ENCODE peak calls at places on chromosome 11, in five cellular contexts. G is AG04449, B is T-cell, Y is left cardiac atrium, H is HFF-Myc. Q is an unnamed sample.

GRCh38 chr11:128687321-128687720 is 6.6 kb upstream of the FLI1 start:
- DNase-seq in G (no peak), B (no peak), H (no peak), Y (peak; percentile 64), Q (no peak)

GRCh38 chr11:73597340-73597955 is 464 bp downstream of the FAM168A start:
- DNase-seq in B (no peak), H (no peak), G (no peak), Y (no peak), Q (no peak)

GRCh38 chr11:68710445-68710844 is 26.1 kb downstream of the GAL start:
- DNase-seq in Y (no peak), G (no peak), B (no peak), H (no peak), Q (no peak)

GRCh38 chr11:132064987-132065620 is 694.7 kb downstream of the NTM start:
- DNase-seq in H (peak; percentile 78), B (no peak), G (peak; percentile 100), Y (no peak), Q (no peak)

GRCh38 chr11:112751763-112752162 is 209.5 kb upstream of the NCAM1 start:
- DNase-seq in B (no peak), Y (no peak), G (no peak), H (no peak), Q (no peak)

GRCh38 chr11:62599909-62600308 is 1.8 kb downstream of the MTA2 start:
- DNase-seq in H (no peak), B (no peak), G (no peak), Y (no peak), Q (no peak)

GRCh38 chr11:17646451-17647145 is 72.8 kb upstream of the MYOD1 start:
- DNase-seq in G (no peak), Y (no peak), H (no peak), B (no peak), Q (no peak)

GRCh38 chr11:49851971-49852389 is 100.2 kb upstream of the OR4C13 start:
- DNase-seq in H (no peak), G (no peak), B (no peak), Y (no peak), Q (no peak)

GRCh38 chr11:35040221-35040942 is 98.6 kb upstream of the CD44 start:
- DNase-seq in G (no peak), B (peak; percentile 51), Y (no peak), H (no peak), Q (peak; percentile 84)

GRCh38 chr11:112652786-112653390 is 308.3 kb upstream of the NCAM1 start:
- DNase-seq in Y (no peak), H (no peak), B (no peak), G (no peak), Q (no peak)

GRCh38 chr11:109362059-109362458 is 59.9 kb upstream of the C11orf87 start:
- DNase-seq in B (no peak), G (no peak), H (no peak), Y (no peak), Q (no peak)

GRCh38 chr11:128981254-128981653 is 38.6 kb upstream of the TP53AIP1 start:
- DNase-seq in H (no peak), Y (no peak), G (no peak), B (no peak), Q (no peak)

GRCh38 chr11:43927925-43928707 is 14.3 kb upstream of the C11orf96 start:
- DNase-seq in H (no peak), Y (no peak), B (no peak), G (no peak), Q (no peak)

GRCh38 chr11:124829986-124830385 is 29.8 kb upstream of the MSANTD2 start:
- DNase-seq in B (no peak), H (no peak), Y (no peak), G (no peak), Q (no peak)

GRCh38 chr11:72989727-72990126 is 152.4 kb downstream of the FCHSD2 start:
- DNase-seq in B (no peak), G (no peak), Y (no peak), H (no peak), Q (no peak)

GRCh38 chr11:106482920-106483761 is 405.7 kb downstream of the AASDHPPT start:
- DNase-seq in G (no peak), B (no peak), Y (no peak), H (peak; percentile 38), Q (no peak)

GRCh38 chr11:111814567-111814966 is 48.4 kb upstream of the PPP2R1B start:
- DNase-seq in G (peak; percentile 84), H (peak; percentile 70), Y (no peak), B (no peak), Q (no peak)

GRCh38 chr11:63916837-63917684 is at the start of gene RCOR2:
- DNase-seq in B (peak; percentile 58), H (no peak), G (no peak), Y (peak; percentile 86), Q (peak; percentile 44)

GRCh38 chr11:125772834-125773505 is 5.7 kb downstream of the PATE2 start:
- DNase-seq in B (no peak), H (no peak), G (peak; percentile 67), Y (no peak), Q (no peak)

GRCh38 chr11:93196816-93197382 is 892 bp downstream of the SLC36A4 start:
- DNase-seq in H (peak; percentile 2), B (no peak), Y (no peak), G (no peak), Q (no peak)

GRCh38 chr11:133501643-133502535 is 30.4 kb downstream of the OPCML start:
- DNase-seq in B (no peak), H (no peak), Y (peak; percentile 41), G (no peak), Q (no peak)

GRCh38 chr11:67274768-67275605 is 8.7 kb downstream of the GRK2 start:
- DNase-seq in G (no peak), B (no peak), Y (peak; percentile 78), H (no peak), Q (no peak)

GRCh38 chr11:11910541-11910940 is 68.8 kb downstream of the USP47 start:
- DNase-seq in H (no peak), G (no peak), B (no peak), Y (no peak), Q (no peak)

GRCh38 chr11:2783536-2784082 is 83.8 kb upstream of the KCNQ1OT1 start:
- DNase-seq in B (no peak), Y (no peak), G (no peak), H (no peak), Q (no peak)

GRCh38 chr11:47179655-47179991 is 2.9 kb upstream of the ARFGAP2 start:
- DNase-seq in B (peak; percentile 35), H (no peak), Y (no peak), G (no peak), Q (peak; percentile 19)

GRCh38 chr11:35610636-35611035 is 7.6 kb upstream of the FJX1 start:
- DNase-seq in Y (no peak), G (no peak), B (no peak), H (no peak), Q (no peak)

GRCh38 chr11:111162306-111162705 is 83.2 kb upstream of the POU2AF2 start:
- DNase-seq in H (no peak), G (no peak), B (no peak), Y (no peak), Q (no peak)

GRCh38 chr11:12079726-12080556 is 30.4 kb upstream of the MICAL2 start:
- DNase-seq in B (no peak), H (peak; percentile 88), G (peak; percentile 97), Y (peak; percentile 71), Q (no peak)

GRCh38 chr11:69721745-69722144 is 17.9 kb upstream of the FGF19 start:
- DNase-seq in B (no peak), Y (no peak), G (no peak), H (no peak), Q (no peak)

GRCh38 chr11:68441466-68442230 is 18.9 kb upstream of the PPP6R3 start:
- DNase-seq in G (peak; percentile 16), H (no peak), Y (no peak), B (no peak), Q (no peak)

GRCh38 chr11:20337526-20338154 is 25.9 kb upstream of the HTATIP2 start:
- DNase-seq in Y (no peak), G (no peak), B (no peak), H (no peak), Q (no peak)

GRCh38 chr11:10715571-10715970 is 22.0 kb upstream of the IRAG1 start:
- DNase-seq in H (no peak), Y (no peak), B (no peak), G (no peak), Q (no peak)

GRCh38 chr11:57638005-57638760 is 11.5 kb downstream of the YPEL4 start:
- DNase-seq in H (peak; percentile 76), Y (peak; percentile 81), B (no peak), G (no peak), Q (no peak)

GRCh38 chr11:120830092-120830491 is 193.8 kb upstream of the TBCEL start:
- DNase-seq in Y (no peak), B (no peak), G (no peak), H (no peak), Q (no peak)

GRCh38 chr11:25612806-25613205 is 719.1 kb upstream of the ANO3 start:
- DNase-seq in Y (no peak), G (no peak), H (no peak), B (no peak), Q (no peak)

GRCh38 chr11:37544491-37544890 is 946.5 kb upstream of the RAG2 start:
- DNase-seq in B (no peak), H (no peak), G (no peak), Y (no peak), Q (no peak)

GRCh38 chr11:64056213-64056785 is 20.6 kb downstream of the FLRT1 start:
- DNase-seq in G (no peak), Y (no peak), H (no peak), B (no peak), Q (no peak)

GRCh38 chr11:82682003-82682751 is 51.5 kb downstream of the FAM181B start:
- DNase-seq in G (peak; percentile 21), H (peak; percentile 52), B (no peak), Y (no peak), Q (peak; percentile 22)